ENCODE peak calls at places on chromosomes 4 and X, in four cellular contexts. One of them, this sample, is unnamed.

GRCh38 chr4:36676139-36677050 is 395.0 kb downstream of the DTHD1 start:
- DNase-seq in left ventricle myocardium superior: no peak
- DNase-seq in activated B cell treated with CpG ODN at 0.5 μM for 24 hours: no peak
- DNase-seq in memory B cell: no peak
- DNase-seq in this sample: no peak

GRCh38 chr4:173522874-173523395 is 7.1 kb downstream of the HAND2 start:
- DNase-seq in left ventricle myocardium superior: peak
- DNase-seq in activated B cell treated with CpG ODN at 0.5 μM for 24 hours: no peak
- DNase-seq in memory B cell: no peak
- DNase-seq in this sample: no peak

GRCh38 chr4:79852305-79852730 is 220.7 kb downstream of the ANTXR2 start:
- DNase-seq in left ventricle myocardium superior: peak
- DNase-seq in activated B cell treated with CpG ODN at 0.5 μM for 24 hours: no peak
- DNase-seq in memory B cell: no peak
- DNase-seq in this sample: no peak

GRCh38 chrX:68665502-68665901 is 18.0 kb downstream of the STARD8 start:
- DNase-seq in left ventricle myocardium superior: peak
- DNase-seq in activated B cell treated with CpG ODN at 0.5 μM for 24 hours: no peak
- DNase-seq in memory B cell: no peak
- DNase-seq in this sample: no peak

GRCh38 chr4:77047037-77047436 is 28.8 kb downstream of the CCNI start:
- DNase-seq in left ventricle myocardium superior: no peak
- DNase-seq in activated B cell treated with CpG ODN at 0.5 μM for 24 hours: no peak
- DNase-seq in memory B cell: no peak
- DNase-seq in this sample: no peak

GRCh38 chrX:49186125-49187027 is at the start of gene PRICKLE3:
- DNase-seq in left ventricle myocardium superior: peak
- DNase-seq in activated B cell treated with CpG ODN at 0.5 μM for 24 hours: peak
- DNase-seq in memory B cell: peak
- DNase-seq in this sample: no peak

GRCh38 chr4:60744767-60745166 is 455.4 kb upstream of the ADGRL3 start:
- DNase-seq in left ventricle myocardium superior: no peak
- DNase-seq in activated B cell treated with CpG ODN at 0.5 μM for 24 hours: no peak
- DNase-seq in memory B cell: no peak
- DNase-seq in this sample: no peak

GRCh38 chr4:148674891-148675290 is 232.7 kb upstream of the NR3C2 start:
- DNase-seq in left ventricle myocardium superior: no peak
- DNase-seq in activated B cell treated with CpG ODN at 0.5 μM for 24 hours: no peak
- DNase-seq in memory B cell: no peak
- DNase-seq in this sample: no peak

GRCh38 chr4:73281982-73282381 is 23.4 kb upstream of the ANKRD17 start:
- DNase-seq in left ventricle myocardium superior: no peak
- DNase-seq in activated B cell treated with CpG ODN at 0.5 μM for 24 hours: no peak
- DNase-seq in memory B cell: no peak
- DNase-seq in this sample: no peak

GRCh38 chr4:162502109-162502508 is 338.3 kb upstream of the FSTL5 start:
- DNase-seq in left ventricle myocardium superior: no peak
- DNase-seq in activated B cell treated with CpG ODN at 0.5 μM for 24 hours: no peak
- DNase-seq in memory B cell: no peak
- DNase-seq in this sample: no peak

GRCh38 chr4:17055788-17056187 is 157.3 kb upstream of the LDB2 start:
- DNase-seq in left ventricle myocardium superior: no peak
- DNase-seq in activated B cell treated with CpG ODN at 0.5 μM for 24 hours: no peak
- DNase-seq in memory B cell: no peak
- DNase-seq in this sample: no peak

GRCh38 chr4:120870279-120870673 is 52.2 kb downstream of the PRDM5 start:
- DNase-seq in left ventricle myocardium superior: no peak
- DNase-seq in activated B cell treated with CpG ODN at 0.5 μM for 24 hours: no peak
- DNase-seq in memory B cell: no peak
- DNase-seq in this sample: no peak

GRCh38 chr4:60241886-60242285 is 958.2 kb upstream of the ADGRL3 start:
- DNase-seq in left ventricle myocardium superior: no peak
- DNase-seq in activated B cell treated with CpG ODN at 0.5 μM for 24 hours: no peak
- DNase-seq in memory B cell: no peak
- DNase-seq in this sample: no peak

GRCh38 chr4:118396881-118397666 is 44.3 kb upstream of the PRSS12 start:
- DNase-seq in left ventricle myocardium superior: no peak
- DNase-seq in activated B cell treated with CpG ODN at 0.5 μM for 24 hours: no peak
- DNase-seq in memory B cell: no peak
- DNase-seq in this sample: no peak

GRCh38 chrX:46653482-46653881 is 79.9 kb downstream of the CHST7 start:
- DNase-seq in left ventricle myocardium superior: no peak
- DNase-seq in activated B cell treated with CpG ODN at 0.5 μM for 24 hours: no peak
- DNase-seq in memory B cell: no peak
- DNase-seq in this sample: no peak

GRCh38 chr4:87973283-87974169 is 2.0 kb upstream of the SPP1 start:
- DNase-seq in left ventricle myocardium superior: peak
- DNase-seq in activated B cell treated with CpG ODN at 0.5 μM for 24 hours: no peak
- DNase-seq in memory B cell: no peak
- DNase-seq in this sample: peak

GRCh38 chr4:184400375-184400870 is 73.9 kb downstream of the IRF2 start:
- DNase-seq in left ventricle myocardium superior: no peak
- DNase-seq in activated B cell treated with CpG ODN at 0.5 μM for 24 hours: no peak
- DNase-seq in memory B cell: no peak
- DNase-seq in this sample: no peak

GRCh38 chrX:106949366-106949765 is 29.2 kb downstream of the CLDN2 start:
- DNase-seq in left ventricle myocardium superior: no peak
- DNase-seq in activated B cell treated with CpG ODN at 0.5 μM for 24 hours: no peak
- DNase-seq in memory B cell: no peak
- DNase-seq in this sample: no peak

GRCh38 chr4:176660561-176660960 is 132.2 kb downstream of the VEGFC start:
- DNase-seq in left ventricle myocardium superior: no peak
- DNase-seq in activated B cell treated with CpG ODN at 0.5 μM for 24 hours: no peak
- DNase-seq in memory B cell: no peak
- DNase-seq in this sample: no peak

GRCh38 chrX:40176979-40177430 is 79.2 kb upstream of the BCOR start:
- DNase-seq in left ventricle myocardium superior: peak
- DNase-seq in activated B cell treated with CpG ODN at 0.5 μM for 24 hours: no peak
- DNase-seq in memory B cell: no peak
- DNase-seq in this sample: no peak

GRCh38 chr4:139300431-139301142 is 718 bp upstream of the NAA15 start:
- DNase-seq in left ventricle myocardium superior: no peak
- DNase-seq in activated B cell treated with CpG ODN at 0.5 μM for 24 hours: no peak
- DNase-seq in memory B cell: no peak
- DNase-seq in this sample: no peak

GRCh38 chr4:15162465-15163283 is 160.4 kb downstream of the CPEB2 start:
- DNase-seq in left ventricle myocardium superior: no peak
- DNase-seq in activated B cell treated with CpG ODN at 0.5 μM for 24 hours: no peak
- DNase-seq in memory B cell: no peak
- DNase-seq in this sample: no peak

GRCh38 chrX:141341743-141342142 is 99.4 kb upstream of the SPANXC start:
- DNase-seq in left ventricle myocardium superior: no peak
- DNase-seq in activated B cell treated with CpG ODN at 0.5 μM for 24 hours: no peak
- DNase-seq in memory B cell: no peak
- DNase-seq in this sample: no peak

GRCh38 chr4:101126044-101126443 is 221.3 kb downstream of the PPP3CA start:
- DNase-seq in left ventricle myocardium superior: no peak
- DNase-seq in activated B cell treated with CpG ODN at 0.5 μM for 24 hours: no peak
- DNase-seq in memory B cell: no peak
- DNase-seq in this sample: no peak

GRCh38 chr4:47551682-47552081 is 66.6 kb downstream of the ATP10D start:
- DNase-seq in left ventricle myocardium superior: no peak
- DNase-seq in activated B cell treated with CpG ODN at 0.5 μM for 24 hours: no peak
- DNase-seq in memory B cell: no peak
- DNase-seq in this sample: no peak

GRCh38 chr4:56692576-56692975 is 11.5 kb upstream of the HOPX start:
- DNase-seq in left ventricle myocardium superior: no peak
- DNase-seq in activated B cell treated with CpG ODN at 0.5 μM for 24 hours: no peak
- DNase-seq in memory B cell: no peak
- DNase-seq in this sample: no peak

GRCh38 chr4:160136021-160136420 is 1033.1 kb downstream of the RAPGEF2 start:
- DNase-seq in left ventricle myocardium superior: no peak
- DNase-seq in activated B cell treated with CpG ODN at 0.5 μM for 24 hours: no peak
- DNase-seq in memory B cell: no peak
- DNase-seq in this sample: no peak

GRCh38 chr4:40606239-40606767 is 23.4 kb downstream of the RBM47 start:
- DNase-seq in left ventricle myocardium superior: no peak
- DNase-seq in activated B cell treated with CpG ODN at 0.5 μM for 24 hours: no peak
- DNase-seq in memory B cell: no peak
- DNase-seq in this sample: no peak

GRCh38 chrX:108453841-108454240 is 14.2 kb downstream of the COL4A5 start:
- DNase-seq in left ventricle myocardium superior: no peak
- DNase-seq in activated B cell treated with CpG ODN at 0.5 μM for 24 hours: no peak
- DNase-seq in memory B cell: no peak
- DNase-seq in this sample: no peak